ENCODE peak calls at places on chromosomes 4 and X, in five cellular contexts. Q is upper lobe of right lung, U is lung, M is mammary epithelial cell, B is PC-3. L is an unnamed sample.

GRCh38 chr4:167826281-167826680 is 266.1 kb upstream of the ANXA10 start:
- DNase-seq in Q (no peak), U (no peak), M (no peak), B (peak; percentile 2), L (no peak)

GRCh38 chr4:123536225-123536624 is 139.6 kb downstream of the SPRY1 start:
- DNase-seq in Q (no peak), U (no peak), M (no peak), B (no peak), L (no peak)

GRCh38 chr4:121822796-121823504 is 733 bp downstream of the CCNA2 start:
- DNase-seq in Q (no peak), U (no peak), M (peak; percentile 10), B (peak; percentile 27), L (no peak)

GRCh38 chr4:180134116-180134866 is 2108.9 kb upstream of the TENM3 start:
- DNase-seq in Q (no peak), U (no peak), M (peak; percentile 31), B (no peak), L (peak; percentile 61)

GRCh38 chr4:113840850-113841249 is 79.3 kb upstream of the CAMK2D start:
- DNase-seq in Q (no peak), U (no peak), M (peak; percentile 25), B (peak; percentile 55), L (no peak)

GRCh38 chr4:114690571-114690970 is 92.0 kb downstream of the UGT8 start:
- DNase-seq in Q (no peak), U (no peak), M (no peak), B (no peak), L (no peak)

GRCh38 chr4:107835409-107835808 is 10.7 kb downstream of the SGMS2 start:
- DNase-seq in Q (no peak), U (no peak), M (no peak), B (no peak), L (no peak)

GRCh38 chr4:59643682-59644081 is 1556.4 kb upstream of the ADGRL3 start:
- DNase-seq in Q (no peak), U (no peak), M (no peak), B (no peak), L (no peak)

GRCh38 chr4:184792950-184793555 is 32.7 kb downstream of the ACSL1 start:
- DNase-seq in Q (no peak), U (no peak), M (peak; percentile 96), B (peak; percentile 76), L (no peak)

GRCh38 chr4:114132830-114133229 is 153.4 kb upstream of the ARSJ start:
- DNase-seq in Q (no peak), U (no peak), M (peak; percentile 3), B (peak; percentile 20), L (no peak)

GRCh38 chr4:132593717-132594400 is 555.2 kb upstream of the PCDH10 start:
- DNase-seq in Q (no peak), U (no peak), M (peak; percentile 4), B (peak; percentile 52), L (no peak)

GRCh38 chr4:156677136-156677535 is 294.5 kb downstream of the PDGFC start:
- DNase-seq in Q (no peak), U (no peak), M (no peak), B (peak; percentile 71), L (no peak)

GRCh38 chrX:10533686-10534365 is 86.6 kb downstream of the MID1 start:
- DNase-seq in Q (no peak), U (no peak), M (peak; percentile 14), B (no peak), L (no peak)

GRCh38 chr4:142091085-142091513 is 454.7 kb downstream of the IL15 start:
- DNase-seq in Q (no peak), U (no peak), M (peak; percentile 89), B (peak; percentile 79), L (no peak)

GRCh38 chr4:142092941-142093340 is 456.6 kb downstream of the IL15 start:
- DNase-seq in Q (no peak), U (no peak), M (no peak), B (no peak), L (no peak)

GRCh38 chr4:142091691-142092182 is 455.4 kb downstream of the IL15 start:
- DNase-seq in Q (no peak), U (no peak), M (peak; percentile 83), B (peak; percentile 92), L (no peak)

GRCh38 chr4:142085631-142086292 is 449.4 kb downstream of the IL15 start:
- DNase-seq in Q (no peak), U (no peak), M (no peak), B (no peak), L (no peak)

DNA sequence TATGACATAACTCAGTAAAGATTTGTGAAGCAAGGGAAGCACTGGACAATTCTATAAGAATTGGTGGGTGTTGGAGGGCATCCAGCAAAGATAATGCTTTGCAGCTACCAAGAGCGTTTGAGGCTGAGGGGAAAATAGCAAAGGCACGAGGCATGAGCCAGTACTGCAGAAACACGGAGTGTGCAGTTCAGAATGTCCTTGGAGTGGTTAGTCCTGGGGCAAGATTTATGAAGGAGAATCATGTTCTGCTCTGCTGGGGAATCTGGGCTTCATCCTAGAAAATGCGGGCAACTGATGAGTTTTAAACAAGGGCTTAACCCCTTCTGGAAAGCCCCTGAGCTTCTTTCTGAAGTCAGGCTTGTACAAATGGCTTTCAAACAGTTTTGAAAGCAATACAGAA is 452.5 kb downstream of the IL15 start:
- DNase-seq in Q (no peak), U (no peak), M (no peak), B (no peak), L (no peak)
- H3K4me1 ChIP-seq in Q (no peaks in the 10 kb centered on the region), U (no peaks in the 10 kb centered on the region), M (peaks cover 31% of the 10 kb centered on the region), B (peaks cover 25% of the 10 kb centered on the region), L (no peaks in the 10 kb centered on the region)

GRCh38 chr4:181569553-181569952 is 673.6 kb upstream of the TENM3 start:
- DNase-seq in Q (no peak), U (no peak), M (peak; percentile 46), B (peak; percentile 15), L (no peak)
- TF ChIP-seq CTCF in Q (peak; percentile 32), U (no peak), M (peak; percentile 71), B (peak; percentile 45), L (peak; percentile 66)

DNA sequence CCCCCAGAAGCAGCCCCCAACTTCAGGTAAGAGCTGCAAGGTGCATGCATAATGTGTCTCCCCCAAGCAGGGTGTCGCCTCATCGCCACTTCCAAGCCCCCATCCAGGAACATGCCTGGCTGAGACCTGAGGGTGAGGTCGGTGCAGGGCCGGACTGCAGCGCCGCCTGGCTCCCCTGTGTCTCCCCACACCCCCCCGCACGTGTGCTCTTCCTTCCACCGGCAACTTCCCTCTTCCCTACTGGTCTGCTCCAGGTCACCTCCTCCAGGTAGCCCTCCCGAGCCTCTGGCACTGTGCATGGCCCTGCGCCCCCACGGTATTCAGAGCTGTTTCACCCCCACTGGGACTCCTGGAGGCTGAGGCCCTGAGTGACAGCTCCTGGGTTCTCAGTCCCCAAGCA is 2.2 kb upstream of the BGN start:
- DNase-seq in Q (no peak), U (no peak), M (no peak), B (no peak), L (no peak)
- H3K4me1 ChIP-seq in Q (no peaks in the 10 kb centered on the region), U (peaks cover 13% of the 10 kb centered on the region), M (peaks cover 6% of the 10 kb centered on the region), B (peaks cover 7% of the 10 kb centered on the region), L (no peaks in the 10 kb centered on the region)

DNA sequence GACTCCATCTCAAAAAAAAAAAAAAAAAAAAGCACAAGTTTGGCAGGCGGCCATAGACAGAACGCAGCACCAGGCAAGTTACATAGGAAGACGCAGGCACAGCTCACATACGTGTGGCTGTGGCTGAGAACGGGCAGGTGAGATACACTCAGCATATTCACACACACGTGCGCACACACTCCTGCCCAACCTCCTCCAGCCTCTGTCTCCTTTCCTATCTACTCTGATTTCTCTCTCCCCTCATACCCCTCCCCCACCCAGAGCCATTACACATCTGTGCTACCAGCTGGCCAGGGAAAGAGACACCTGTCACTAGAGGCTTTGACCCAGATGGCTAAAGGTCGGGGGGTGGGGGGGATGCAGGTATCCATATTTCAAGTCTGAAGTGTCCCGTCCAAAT is 2.2 kb upstream of the SLC38A5 start:
- DNase-seq in Q (no peak), U (no peak), M (no peak), B (no peak), L (no peak)
- TF ChIP-seq CTCF in Q (no peak), U (no peak), M (no peak), B (no peak), L (no peak)

GRCh38 chrX:154354516-154354915 is 19.9 kb downstream of the FLNA start:
- DNase-seq in Q (peak; percentile 33), U (no peak), M (no peak), B (no peak), L (no peak)

GRCh38 chrX:154352012-154352401 is 22.4 kb downstream of the FLNA start:
- DNase-seq in Q (peak; percentile 51), U (no peak), M (no peak), B (no peak), L (no peak)

GRCh38 chrX:154354013-154354412 is 20.4 kb downstream of the FLNA start:
- DNase-seq in Q (peak; percentile 31), U (no peak), M (no peak), B (no peak), L (no peak)

GRCh38 chrX:154352466-154352865 is 22.0 kb downstream of the FLNA start:
- DNase-seq in Q (peak; percentile 34), U (no peak), M (no peak), B (no peak), L (no peak)

GRCh38 chrX:154353172-154353843 is 21.1 kb downstream of the FLNA start:
- DNase-seq in Q (peak; percentile 40), U (no peak), M (no peak), B (no peak), L (no peak)
- H3K4me1 ChIP-seq in Q (no peaks in the 10 kb centered on the region), U (no peaks in the 10 kb centered on the region), M (no peaks in the 10 kb centered on the region), B (no peaks in the 10 kb centered on the region), L (peaks cover 4% of the 10 kb centered on the region)

L was measured in Peyer's patch.